ENCODE peak calls at places on chromosomes 16 and 17, in four cellular contexts. One of them, this sample, is unnamed. For H3K27me3, the result is how much of the 10 kb centered on the place peaks cover.

GRCh38 chr16:1779741-1780676 is 2.4 kb downstream of the SPSB3 start:
- DNase-seq in Panc1: no peak
- DNase-seq in HepG2: no peak
- DNase-seq in K562: no peak
- DNase-seq in this sample: no peak

GRCh38 chr17:1137465-1137894 is 42.3 kb downstream of the ABR start:
- DNase-seq in Panc1: peak
- DNase-seq in HepG2: peak
- DNase-seq in K562: peak
- DNase-seq in this sample: peak

GRCh38 chr16:84177740-84178070 is 9.2 kb downstream of the TAF1C start:
- DNase-seq in Panc1: no peak
- DNase-seq in HepG2: no peak
- DNase-seq in K562: no peak
- DNase-seq in this sample: no peak

GRCh38 chr17:27200476-27200875 is 93.4 kb upstream of the WSB1 start:
- DNase-seq in Panc1: no peak
- DNase-seq in HepG2: no peak
- DNase-seq in K562: no peak
- DNase-seq in this sample: no peak

GRCh38 chr17:28520687-28521086 is 14.5 kb downstream of the FOXN1 start:
- DNase-seq in Panc1: no peak
- DNase-seq in HepG2: no peak
- DNase-seq in K562: no peak
- DNase-seq in this sample: no peak

GRCh38 chr16:65500007-65500406 is 378.1 kb upstream of the CDH11 start:
- DNase-seq in Panc1: no peak
- DNase-seq in HepG2: no peak
- DNase-seq in K562: no peak
- DNase-seq in this sample: no peak

GRCh38 chr16:12089492-12090161 is 113.1 kb downstream of the SNX29 start:
- DNase-seq in Panc1: no peak
- DNase-seq in HepG2: peak
- DNase-seq in K562: peak
- DNase-seq in this sample: peak

GRCh38 chr16:27817038-27817437 is 246.5 kb downstream of the GSG1L start:
- DNase-seq in Panc1: no peak
- DNase-seq in HepG2: no peak
- DNase-seq in K562: no peak
- DNase-seq in this sample: no peak

GRCh38 chr17:38353084-38353604 is 1.5 kb downstream of the SOCS7 start:
- DNase-seq in Panc1: no peak
- DNase-seq in HepG2: no peak
- DNase-seq in K562: no peak
- DNase-seq in this sample: no peak

GRCh38 chr17:17467720-17468119 is 9.1 kb upstream of the MED9 start:
- DNase-seq in Panc1: no peak
- DNase-seq in HepG2: no peak
- DNase-seq in K562: no peak
- DNase-seq in this sample: no peak

GRCh38 chr17:77755410-77755963 is 203.0 kb upstream of the TNRC6C start:
- DNase-seq in Panc1: no peak
- DNase-seq in HepG2: no peak
- DNase-seq in K562: no peak
- DNase-seq in this sample: no peak

GRCh38 chr16:23508589-23509440 is 1.5 kb downstream of the GGA2 start:
- DNase-seq in Panc1: no peak
- DNase-seq in HepG2: no peak
- DNase-seq in K562: peak
- DNase-seq in this sample: no peak

GRCh38 chr16:74698220-74698619 is 2.4 kb downstream of the MLKL start:
- DNase-seq in Panc1: no peak
- DNase-seq in HepG2: no peak
- DNase-seq in K562: no peak
- DNase-seq in this sample: no peak

GRCh38 chr17:57044976-57045867 is 39.8 kb upstream of the AKAP1 start:
- DNase-seq in Panc1: no peak
- DNase-seq in HepG2: no peak
- DNase-seq in K562: no peak
- DNase-seq in this sample: no peak

GRCh38 chr17:77404812-77405581 is 264.2 kb downstream of the SEC14L1 start:
- DNase-seq in Panc1: peak
- DNase-seq in HepG2: no peak
- DNase-seq in K562: no peak
- DNase-seq in this sample: no peak

GRCh38 chr17:44385287-44386181 is 3.9 kb downstream of the ITGA2B start:
- DNase-seq in Panc1: no peak
- DNase-seq in HepG2: peak
- DNase-seq in K562: peak
- DNase-seq in this sample: peak

GRCh38 chr16:82061861-82062525 is 26.9 kb downstream of the HSD17B2 start:
- DNase-seq in Panc1: no peak
- DNase-seq in HepG2: no peak
- DNase-seq in K562: peak
- DNase-seq in this sample: peak

GRCh38 chr17:28405632-28406477 is at the start of gene SLC46A1:
- DNase-seq in Panc1: no peak
- DNase-seq in HepG2: peak
- DNase-seq in K562: peak
- DNase-seq in this sample: no peak

GRCh38 chr17:9356488-9356911 is 219.1 kb downstream of the STX8 start:
- DNase-seq in Panc1: no peak
- DNase-seq in HepG2: no peak
- DNase-seq in K562: no peak
- DNase-seq in this sample: no peak

GRCh38 chr17:76473541-76473985 is 6.2 kb downstream of the AANAT start:
- DNase-seq in Panc1: no peak
- DNase-seq in HepG2: no peak
- DNase-seq in K562: no peak
- DNase-seq in this sample: no peak

GRCh38 chr17:64032081-64032480 is 11.6 kb upstream of the ICAM2 start:
- DNase-seq in Panc1: no peak
- DNase-seq in HepG2: no peak
- DNase-seq in K562: no peak
- DNase-seq in this sample: no peak

GRCh38 chr16:1561836-1562235 is 28.4 kb downstream of the TMEM204 start:
- DNase-seq in Panc1: no peak
- DNase-seq in HepG2: no peak
- DNase-seq in K562: no peak
- DNase-seq in this sample: no peak

GRCh38 chr16:31873556-31874353 is at the start of gene ZNF267:
- DNase-seq in Panc1: peak
- DNase-seq in HepG2: peak
- DNase-seq in K562: peak
- DNase-seq in this sample: peak

GRCh38 chr17:38667099-38667786 is 7.5 kb downstream of the EPOP start:
- DNase-seq in Panc1: peak
- DNase-seq in HepG2: peak
- DNase-seq in K562: peak
- DNase-seq in this sample: peak

GRCh38 chr17:77571562-77571981 is 386.9 kb upstream of the TNRC6C start:
- DNase-seq in Panc1: no peak
- DNase-seq in HepG2: no peak
- DNase-seq in K562: peak
- DNase-seq in this sample: no peak

GRCh38 chr17:64603987-64604386 is 58.1 kb downstream of the SMURF2 start:
- DNase-seq in Panc1: no peak
- DNase-seq in HepG2: peak
- DNase-seq in K562: no peak
- DNase-seq in this sample: no peak

GRCh38 chr16:11100239-11100750 is 155.7 kb downstream of the SOCS1 start:
- DNase-seq in Panc1: no peak
- DNase-seq in HepG2: no peak
- DNase-seq in K562: peak
- DNase-seq in this sample: peak

GRCh38 chr17:45127583-45128300 is 4.6 kb downstream of the PLCD3 start:
- DNase-seq in Panc1: no peak
- DNase-seq in HepG2: peak
- DNase-seq in K562: no peak
- DNase-seq in this sample: no peak

GRCh38 chr16:86079185-86079885 is 180.4 kb downstream of the IRF8 start:
- DNase-seq in Panc1: no peak
- DNase-seq in HepG2: no peak
- DNase-seq in K562: no peak
- DNase-seq in this sample: no peak

GRCh38 chr16:66440970-66441369 is 13.9 kb downstream of the BEAN1 start:
- DNase-seq in Panc1: no peak
- DNase-seq in HepG2: no peak
- DNase-seq in K562: no peak
- DNase-seq in this sample: no peak

GRCh38 chr17:75697651-75698291 is 23.5 kb upstream of the ITGB4 start:
- DNase-seq in Panc1: no peak
- DNase-seq in HepG2: peak
- DNase-seq in K562: no peak
- DNase-seq in this sample: no peak

GRCh38 chr16:83513006-83513755 is 294.6 kb upstream of the HSBP1 start:
- DNase-seq in Panc1: no peak
- DNase-seq in HepG2: no peak
- DNase-seq in K562: no peak
- DNase-seq in this sample: no peak

GRCh38 chr17:62565817-62566216 is 61.7 kb upstream of the MRC2 start:
- DNase-seq in Panc1: peak
- DNase-seq in HepG2: no peak
- DNase-seq in K562: no peak
- DNase-seq in this sample: no peak

GRCh38 chr17:49907279-49907678 is 59.4 kb upstream of the TAC4 start:
- DNase-seq in Panc1: no peak
- DNase-seq in HepG2: no peak
- DNase-seq in K562: no peak
- DNase-seq in this sample: no peak
- H3K27me3 ChIP-seq in Panc1: under half
- H3K27me3 ChIP-seq in HepG2: half or more
- H3K27me3 ChIP-seq in K562: half or more
- H3K27me3 ChIP-seq in this sample: under half

GRCh38 chr16:80158766-80159165 is 382.0 kb upstream of the DYNLRB2 start:
- DNase-seq in Panc1: no peak
- DNase-seq in HepG2: no peak
- DNase-seq in K562: no peak
- DNase-seq in this sample: no peak
- TF ChIP-seq TCF7L2 in Panc1: no peak
- TF ChIP-seq TCF7L2 in HepG2: no peak
- TF ChIP-seq TCF7L2 in K562: no peak
- TF ChIP-seq TCF7L2 in this sample: no peak

GRCh38 chr17:14298221-14298994 is 2.5 kb upstream of the HS3ST3B1 start:
- DNase-seq in Panc1: no peak
- DNase-seq in HepG2: no peak
- DNase-seq in K562: no peak
- DNase-seq in this sample: no peak

GRCh38 chr17:14297161-14297851 is 3.6 kb upstream of the HS3ST3B1 start:
- DNase-seq in Panc1: no peak
- DNase-seq in HepG2: peak
- DNase-seq in K562: no peak
- DNase-seq in this sample: no peak

GRCh38 chr17:14294876-14295275 is 6.0 kb upstream of the HS3ST3B1 start:
- DNase-seq in Panc1: no peak
- DNase-seq in HepG2: no peak
- DNase-seq in K562: peak
- DNase-seq in this sample: no peak

GRCh38 chr17:14296511-14296910 is 4.4 kb upstream of the HS3ST3B1 start:
- DNase-seq in Panc1: no peak
- DNase-seq in HepG2: no peak
- DNase-seq in K562: no peak
- DNase-seq in this sample: no peak

DNA sequence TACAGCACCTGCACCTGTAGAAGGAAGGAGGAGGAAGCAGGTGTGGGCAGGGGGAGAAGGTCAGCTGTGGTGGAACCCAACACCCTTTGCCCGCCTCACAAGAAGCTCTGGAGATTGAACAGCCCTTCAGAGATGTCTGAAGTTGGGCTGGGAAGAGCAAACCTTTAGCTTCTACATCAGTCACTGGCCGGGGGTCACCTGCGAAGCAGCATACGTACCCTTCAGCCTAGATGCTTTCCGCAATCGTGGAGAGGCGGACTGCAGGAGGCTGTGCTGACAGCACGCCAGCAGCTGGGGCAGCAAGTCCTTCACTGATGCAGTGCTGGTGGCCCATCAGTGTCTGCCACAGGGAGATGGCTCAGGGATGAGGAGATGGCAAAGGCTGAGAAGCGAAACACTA is 5.2 kb upstream of the HS3ST3B1 start:
- DNase-seq in Panc1: no peak
- DNase-seq in HepG2: no peak
- DNase-seq in K562: no peak
- DNase-seq in this sample: no peak
- H3K27me3 ChIP-seq in Panc1: under half
- H3K27me3 ChIP-seq in HepG2: under half
- H3K27me3 ChIP-seq in K562: under half
- H3K27me3 ChIP-seq in this sample: under half

GRCh38 chr17:80948961-80949450 is 42.6 kb upstream of the CHMP6 start:
- DNase-seq in Panc1: no peak
- DNase-seq in HepG2: no peak
- DNase-seq in K562: no peak
- DNase-seq in this sample: no peak
- TF ChIP-seq TCF7L2 in Panc1: no peak
- TF ChIP-seq TCF7L2 in HepG2: no peak
- TF ChIP-seq TCF7L2 in K562: no peak
- TF ChIP-seq TCF7L2 in this sample: no peak

DNA sequence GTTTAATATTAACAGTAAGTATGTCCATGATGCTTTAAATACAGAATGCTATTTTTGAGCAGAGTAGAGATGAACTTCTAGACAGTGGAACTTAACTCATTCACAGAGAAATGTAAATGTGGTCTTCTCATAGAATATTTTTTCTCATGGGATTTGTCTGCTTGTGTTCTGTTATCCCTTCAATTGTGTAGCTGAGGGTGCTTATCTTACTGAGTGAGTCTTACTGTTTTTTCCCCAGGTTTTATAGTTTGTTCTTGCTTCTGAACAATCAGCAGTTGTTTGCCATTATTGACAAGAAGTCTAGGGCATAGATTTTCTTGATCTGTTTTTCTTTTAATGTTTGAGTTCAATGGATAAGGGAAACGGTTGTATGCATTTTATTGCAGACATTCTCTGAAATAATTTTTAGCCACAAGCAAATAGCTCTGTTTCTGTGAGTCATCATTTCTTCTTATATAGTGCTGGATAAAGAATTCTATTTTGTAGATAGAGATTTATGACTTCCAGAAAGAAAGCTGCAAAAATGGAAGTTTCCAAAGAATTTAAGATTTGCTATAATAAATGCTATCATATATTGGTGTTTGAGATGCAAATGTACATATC is 60.5 kb downstream of the NF1 start:
- DNase-seq in Panc1: no peak
- DNase-seq in HepG2: no peak
- DNase-seq in K562: no peak
- DNase-seq in this sample: no peak
- H3K27me3 ChIP-seq in Panc1: under half
- H3K27me3 ChIP-seq in HepG2: under half
- H3K27me3 ChIP-seq in K562: under half
- H3K27me3 ChIP-seq in this sample: under half

This sample was measured in HCT116.